ENCODE peak calls at places on chromosomes 3 and 15, in five cellular contexts. U is memory B cell, I is NCI-H1105, F is non-pigmented ciliary epithelial cell, D is ACHN. W is an unnamed sample.

GRCh38 chr3:141764946-141765345 is 1.7 kb downstream of the GRK7 start:
- DNase-seq in U (no peak), F (no peak), D (no peak), I (no peak), W (no peak)

GRCh38 chr3:54123538-54124196 is 1.3 kb downstream of the CACNA2D3 start:
- DNase-seq in I (no peak), D (no peak), F (no peak), U (no peak), W (no peak)

GRCh38 chr3:101156787-101157345 is 163.5 kb downstream of the IMPG2 start:
- DNase-seq in F (no peak), I (no peak), U (no peak), D (no peak), W (no peak)

GRCh38 chr15:67840747-67841634 is 1.1 kb upstream of the RNU6-1 start:
- DNase-seq in F (no peak), I (peak), U (no peak), D (no peak), W (no peak)

GRCh38 chr15:101087172-101087769 is 164.6 kb downstream of the CHSY1 start:
- DNase-seq in D (no peak), U (no peak), F (no peak), I (no peak), W (no peak)

GRCh38 chr3:117547956-117548550 is 838.5 kb downstream of the TUSC7 start:
- DNase-seq in I (no peak), D (peak), F (peak), U (no peak), W (no peak)

GRCh38 chr3:109952924-109953323 is 615.6 kb upstream of the DPPA4 start:
- DNase-seq in D (no peak), U (no peak), I (no peak), F (no peak), W (no peak)

GRCh38 chr3:71348001-71348632 is 235.4 kb downstream of the FOXP1 start:
- DNase-seq in U (no peak), D (no peak), I (no peak), F (no peak), W (no peak)

GRCh38 chr15:68303560-68304436 is 26.3 kb downstream of the FEM1B start:
- DNase-seq in U (no peak), I (no peak), D (peak), F (no peak), W (no peak)

GRCh38 chr3:187669675-187670504 is at the start of gene SST:
- DNase-seq in I (no peak), D (peak), U (no peak), F (no peak), W (no peak)

GRCh38 chr3:105355355-105356063 is 11.2 kb upstream of the ALCAM start:
- DNase-seq in F (peak), I (no peak), U (no peak), D (no peak), W (no peak)

GRCh38 chr3:12553921-12554391 is 2.9 kb upstream of the MKRN2 start:
- DNase-seq in D (peak), F (no peak), U (peak), I (peak), W (no peak)

GRCh38 chr3:126731044-126731443 is 27.0 kb downstream of the CHCHD6 start:
- DNase-seq in F (no peak), I (no peak), U (no peak), D (no peak), W (no peak)

GRCh38 chr3:156400735-156401134 is 154.2 kb downstream of the SSR3 start:
- DNase-seq in I (no peak), U (no peak), F (no peak), D (no peak), W (no peak)

GRCh38 chr3:127613406-127613805 is 15.2 kb downstream of the MCM2 start:
- DNase-seq in I (no peak), D (no peak), U (no peak), F (no peak), W (no peak)

GRCh38 chr3:32374788-32375595 is 16.7 kb upstream of the CMTM7 start:
- DNase-seq in U (peak), F (no peak), I (peak), D (peak), W (no peak)

GRCh38 chr3:71299160-71299559 is 284.4 kb downstream of the FOXP1 start:
- DNase-seq in D (no peak), F (no peak), I (peak), U (no peak), W (no peak)

GRCh38 chr3:25910997-25911396 is 121.1 kb downstream of the OXSM start:
- DNase-seq in D (peak), I (no peak), F (no peak), U (peak), W (no peak)

GRCh38 chr3:28590851-28591250 is 242.2 kb upstream of the AZI2 start:
- DNase-seq in D (no peak), I (no peak), F (no peak), U (no peak), W (no peak)

GRCh38 chr3:81676706-81677456 is 84.6 kb downstream of the GBE1 start:
- DNase-seq in F (no peak), U (no peak), D (no peak), I (no peak), W (no peak)

GRCh38 chr15:78708713-78709112 is 67.7 kb upstream of the CHRNB4 start:
- DNase-seq in F (no peak), U (no peak), I (no peak), D (no peak), W (no peak)

GRCh38 chr3:133448478-133449122 is 48.7 kb downstream of the BFSP2 start:
- DNase-seq in U (peak), F (no peak), D (no peak), I (no peak), W (no peak)

GRCh38 chr3:153145454-153145853 is 16.6 kb upstream of the RAP2B start:
- DNase-seq in D (no peak), U (no peak), F (no peak), I (no peak), W (no peak)

GRCh38 chr15:78266806-78267205 is 2.4 kb downstream of the DNAJA4 start:
- DNase-seq in U (no peak), I (no peak), D (no peak), F (no peak), W (no peak)

GRCh38 chr15:68781766-68782588 is 38.7 kb downstream of the ANP32A start:
- DNase-seq in U (no peak), I (no peak), D (no peak), F (no peak), W (no peak)

GRCh38 chr3:143726727-143727126 is 121.5 kb downstream of the SLC9A9 start:
- DNase-seq in U (no peak), D (no peak), F (no peak), I (no peak), W (peak)

GRCh38 chr3:11050666-11051323 is 58.2 kb downstream of the SLC6A1 start:
- DNase-seq in I (no peak), F (no peak), U (no peak), D (no peak), W (no peak)

W was measured in NCI-H446 treated with DMSO at 0.1 percent for 48 hours.